ENCODE peak calls at places on chromosomes 2 and 18, in nine cellular contexts. Q is naive thymus-derived CD8-positive, alpha-beta T cell; F is CD4-positive, CD25-positive, alpha-beta regulatory T cell; Z is aorta; V is heart left ventricle; P is T-helper 22 cell; M is ovary; C is AG08396; Y is IMR-90. B is an unnamed sample.

GRCh38 chr2:68287580-68288441 is 31.9 kb downstream of the CNRIP1 start:
- DNase-seq in Q (no peak), F (no peak), Z (no peak), V (peak), P (no peak), M (peak), C (peak), Y (peak), B (no peak)

GRCh38 chr18:22314406-22314805 is 103.3 kb downstream of the CTAGE1 start:
- DNase-seq in Q (no peak), F (no peak), Z (peak), V (peak), P (no peak), M (no peak), C (peak), Y (peak), B (peak)

GRCh38 chr2:28648671-28649395 is 102.8 kb upstream of the PPP1CB start:
- DNase-seq in Q (no peak), F (no peak), Z (peak), V (no peak), P (no peak), M (no peak), C (no peak), Y (no peak), B (no peak)

GRCh38 chr2:111617299-111617803 is 266.6 kb downstream of the ANAPC1 start:
- DNase-seq in Q (no peak), F (no peak), Z (no peak), V (no peak), P (no peak), M (no peak), C (no peak), Y (peak), B (no peak)

GRCh38 chr2:111624401-111625156 is 259.4 kb downstream of the ANAPC1 start:
- DNase-seq in Q (no peak), F (no peak), Z (no peak), V (no peak), P (no peak), M (no peak), C (no peak), Y (peak), B (no peak)

GRCh38 chr18:57373017-57373416 is 20.7 kb downstream of the ST8SIA3 start:
- DNase-seq in Q (no peak), F (no peak), Z (no peak), V (no peak), P (no peak), M (no peak), C (no peak), Y (no peak), B (no peak)

GRCh38 chr2:216829533-216829932 is 30.3 kb downstream of the TNP1 start:
- DNase-seq in Q (no peak), F (no peak), Z (peak), V (peak), P (no peak), M (peak), C (peak), Y (peak), B (peak)

GRCh38 chr2:53941749-53942148 is 29.0 kb downstream of the PSME4 start:
- DNase-seq in Q (no peak), F (no peak), Z (no peak), V (no peak), P (no peak), M (no peak), C (no peak), Y (no peak), B (no peak)

GRCh38 chr2:101152195-101153076 is 1.3 kb upstream of the TBC1D8 start:
- DNase-seq in Q (no peak), F (no peak), Z (peak), V (peak), P (no peak), M (peak), C (peak), Y (peak), B (peak)

GRCh38 chr2:191276792-191277465 is 31.7 kb downstream of the MYO1B start:
- DNase-seq in Q (no peak), F (no peak), Z (no peak), V (no peak), P (no peak), M (no peak), C (no peak), Y (peak), B (no peak)

GRCh38 chr2:146874260-146874658 is 970.6 kb upstream of the ACVR2A start:
- DNase-seq in Q (no peak), F (no peak), Z (no peak), V (no peak), P (no peak), M (no peak), C (no peak), Y (no peak), B (no peak)

GRCh38 chr2:163252199-163252598 is 413.6 kb upstream of the KCNH7 start:
- DNase-seq in Q (no peak), F (no peak), Z (no peak), V (no peak), P (no peak), M (no peak), C (no peak), Y (no peak), B (no peak)

GRCh38 chr2:219086215-219086614 is 25.5 kb upstream of the IHH start:
- DNase-seq in Q (no peak), F (no peak), Z (no peak), V (no peak), P (no peak), M (no peak), C (no peak), Y (no peak), B (no peak)

GRCh38 chr18:2847341-2848144 is 737 bp downstream of the EMILIN2 start:
- DNase-seq in Q (no peak), F (no peak), Z (peak), V (peak), P (peak), M (peak), C (peak), Y (no peak), B (no peak)

GRCh38 chr2:238151628-238152235 is 7.0 kb upstream of the ERFE start:
- DNase-seq in Q (no peak), F (no peak), Z (no peak), V (no peak), P (no peak), M (no peak), C (no peak), Y (no peak), B (no peak)

GRCh38 chr2:41610501-41611242 is 437.1 kb upstream of the PKDCC start:
- DNase-seq in Q (no peak), F (no peak), Z (no peak), V (no peak), P (no peak), M (peak), C (peak), Y (peak), B (no peak)

GRCh38 chr18:26510337-26510736 is 38.0 kb downstream of the KCTD1 start:
- DNase-seq in Q (no peak), F (no peak), Z (no peak), V (no peak), P (no peak), M (no peak), C (no peak), Y (no peak), B (no peak)

GRCh38 chr2:217434183-217434620 is 568.6 kb downstream of the TNS1 start:
- DNase-seq in Q (no peak), F (no peak), Z (peak), V (peak), P (no peak), M (peak), C (peak), Y (peak), B (peak)

GRCh38 chr2:85423525-85423924 is 5.0 kb downstream of the SH2D6 start:
- DNase-seq in Q (no peak), F (no peak), Z (no peak), V (no peak), P (no peak), M (no peak), C (no peak), Y (no peak), B (no peak)

GRCh38 chr2:102027036-102027702 is 35.4 kb downstream of the IL1R2 start:
- DNase-seq in Q (no peak), F (no peak), Z (no peak), V (no peak), P (no peak), M (no peak), C (peak), Y (peak), B (no peak)

GRCh38 chr18:26574958-26575864 is 26.9 kb upstream of the KCTD1 start:
- DNase-seq in Q (no peak), F (no peak), Z (peak), V (peak), P (no peak), M (peak), C (peak), Y (peak), B (no peak)

GRCh38 chr2:186871866-186872265 is 22.9 kb upstream of the ZSWIM2 start:
- DNase-seq in Q (no peak), F (no peak), Z (no peak), V (no peak), P (no peak), M (no peak), C (no peak), Y (no peak), B (no peak)

GRCh38 chr18:72468011-72468710 is 76.0 kb downstream of the CBLN2 start:
- DNase-seq in Q (no peak), F (no peak), Z (no peak), V (no peak), P (no peak), M (no peak), C (no peak), Y (no peak), B (no peak)

GRCh38 chr2:120860579-120860922 is 124.9 kb downstream of the GLI2 start:
- DNase-seq in Q (no peak), F (no peak), Z (peak), V (no peak), P (no peak), M (no peak), C (no peak), Y (no peak), B (no peak)

GRCh38 chr2:224947566-224947965 is 94.7 kb downstream of the DOCK10 start:
- DNase-seq in Q (no peak), F (no peak), Z (no peak), V (no peak), P (no peak), M (no peak), C (no peak), Y (peak), B (no peak)

GRCh38 chr18:56003009-56003408 is 415.0 kb upstream of the TCF4 start:
- DNase-seq in Q (no peak), F (no peak), Z (no peak), V (no peak), P (no peak), M (no peak), C (no peak), Y (no peak), B (no peak)

GRCh38 chr2:168976034-168976654 is 55.0 kb downstream of the ABCB11 start:
- DNase-seq in Q (no peak), F (no peak), Z (no peak), V (no peak), P (no peak), M (no peak), C (no peak), Y (no peak), B (no peak)

GRCh38 chr2:223856021-223856420 is 18.6 kb upstream of the AP1S3 start:
- DNase-seq in Q (no peak), F (no peak), Z (no peak), V (no peak), P (no peak), M (no peak), C (no peak), Y (peak), B (no peak)

GRCh38 chr18:13726972-13727331 is 479 bp downstream of the RNMT start:
- DNase-seq in Q (peak), F (no peak), Z (peak), V (no peak), P (no peak), M (peak), C (peak), Y (peak), B (peak)

GRCh38 chr2:222436040-222436413 is 11.7 kb downstream of the SGPP2 start:
- DNase-seq in Q (no peak), F (no peak), Z (no peak), V (no peak), P (no peak), M (no peak), C (no peak), Y (no peak), B (no peak)

GRCh38 chr2:31213063-31213882 is 4.0 kb downstream of the CAPN14 start:
- DNase-seq in Q (no peak), F (no peak), Z (no peak), V (no peak), P (no peak), M (no peak), C (no peak), Y (no peak), B (no peak)

GRCh38 chr2:19754907-19755306 is 146.9 kb downstream of the TTC32 start:
- DNase-seq in Q (no peak), F (no peak), Z (no peak), V (no peak), P (no peak), M (no peak), C (no peak), Y (no peak), B (no peak)

GRCh38 chr2:83186050-83186790 is 1272.9 kb downstream of the SUCLG1 start:
- DNase-seq in Q (no peak), F (no peak), Z (no peak), V (no peak), P (no peak), M (no peak), C (no peak), Y (no peak), B (no peak)

GRCh38 chr2:218975060-218975777 is 9.8 kb downstream of the FEV start:
- DNase-seq in Q (no peak), F (no peak), Z (peak), V (no peak), P (no peak), M (no peak), C (no peak), Y (no peak), B (no peak)

GRCh38 chr2:217612920-217613319 is 389.9 kb downstream of the TNS1 start:
- DNase-seq in Q (no peak), F (no peak), Z (no peak), V (no peak), P (no peak), M (no peak), C (no peak), Y (no peak), B (no peak)

GRCh38 chr18:23291456-23292205 is 156.3 kb downstream of the CABLES1 start:
- DNase-seq in Q (no peak), F (no peak), Z (no peak), V (no peak), P (no peak), M (no peak), C (no peak), Y (peak), B (no peak)

GRCh38 chr2:97708608-97709007 is 4.8 kb upstream of the ZAP70 start:
- DNase-seq in Q (no peak), F (no peak), Z (peak), V (no peak), P (no peak), M (no peak), C (no peak), Y (no peak), B (no peak)